ENCODE peak calls at places on chromosomes 3 and 15, in four cellular contexts. One of them, this sample, is unnamed.

GRCh38 chr3:178146406-178146831 is 389.8 kb upstream of the KCNMB2 start:
- DNase-seq in RWPE1: no peak
- DNase-seq in stomach: no peak
- DNase-seq in HFFc6: peak; percentile 16
- DNase-seq in this sample: no peak

GRCh38 chr15:99282129-99282528 is 30.8 kb downstream of the LRRC28 start:
- DNase-seq in RWPE1: no peak
- DNase-seq in HFFc6: no peak
- DNase-seq in stomach: no peak
- DNase-seq in this sample: no peak

GRCh38 chr3:53182759-53183355 is 21.8 kb downstream of the PRKCD start:
- DNase-seq in HFFc6: no peak
- DNase-seq in stomach: no peak
- DNase-seq in RWPE1: no peak
- DNase-seq in this sample: no peak

GRCh38 chr3:148643389-148643840 is 54.3 kb upstream of the AGTR1 start:
- DNase-seq in stomach: no peak
- DNase-seq in RWPE1: no peak
- DNase-seq in HFFc6: peak; percentile 80
- DNase-seq in this sample: peak; percentile 54

GRCh38 chr3:64290161-64290560 is 64.9 kb upstream of the PRICKLE2 start:
- DNase-seq in stomach: no peak
- DNase-seq in RWPE1: no peak
- DNase-seq in HFFc6: no peak
- DNase-seq in this sample: no peak

GRCh38 chr3:30112904-30113484 is 493.4 kb upstream of the TGFBR2 start:
- DNase-seq in stomach: no peak
- DNase-seq in RWPE1: peak; percentile 1
- DNase-seq in HFFc6: peak; percentile 64
- DNase-seq in this sample: peak; percentile 21

GRCh38 chr15:79881254-79881653 is 15.6 kb downstream of the MTHFS start:
- DNase-seq in RWPE1: no peak
- DNase-seq in stomach: no peak
- DNase-seq in HFFc6: no peak
- DNase-seq in this sample: no peak

GRCh38 chr3:99131876-99132275 is 230.4 kb upstream of the DCBLD2 start:
- DNase-seq in RWPE1: peak; percentile 17
- DNase-seq in HFFc6: no peak
- DNase-seq in stomach: no peak
- DNase-seq in this sample: no peak

GRCh38 chr3:15858547-15859506 is 61.0 kb upstream of the ANKRD28 start:
- DNase-seq in RWPE1: peak; percentile 26
- DNase-seq in stomach: peak; percentile 85
- DNase-seq in HFFc6: no peak
- DNase-seq in this sample: no peak

GRCh38 chr15:41006479-41006878 is 53.2 kb downstream of the CHAC1 start:
- DNase-seq in HFFc6: no peak
- DNase-seq in stomach: no peak
- DNase-seq in RWPE1: no peak
- DNase-seq in this sample: no peak

GRCh38 chr15:98954411-98954810 is 53.2 kb downstream of the PGPEP1L start:
- DNase-seq in RWPE1: no peak
- DNase-seq in stomach: no peak
- DNase-seq in HFFc6: peak; percentile 62
- DNase-seq in this sample: peak; percentile 87

GRCh38 chr15:84981711-84982300 is at the start of gene PDE8A:
- DNase-seq in HFFc6: peak; percentile 36
- DNase-seq in RWPE1: peak; percentile 34
- DNase-seq in stomach: peak; percentile 60
- DNase-seq in this sample: no peak

GRCh38 chr3:162586591-162586990 is 1090.0 kb downstream of the OTOL1 start:
- DNase-seq in RWPE1: no peak
- DNase-seq in stomach: no peak
- DNase-seq in HFFc6: no peak
- DNase-seq in this sample: no peak

GRCh38 chr3:4418156-4418555 is 48.9 kb downstream of the SUMF1 start:
- DNase-seq in RWPE1: no peak
- DNase-seq in stomach: no peak
- DNase-seq in HFFc6: no peak
- DNase-seq in this sample: no peak

GRCh38 chr3:194166682-194167479 is 30.9 kb downstream of the HES1 start:
- DNase-seq in RWPE1: no peak
- DNase-seq in HFFc6: no peak
- DNase-seq in stomach: no peak
- DNase-seq in this sample: no peak

GRCh38 chr15:85545185-85545584 is 164.8 kb downstream of the AKAP13 start:
- DNase-seq in RWPE1: no peak
- DNase-seq in stomach: no peak
- DNase-seq in HFFc6: no peak
- DNase-seq in this sample: no peak

GRCh38 chr3:104909188-104909587 is 457.5 kb upstream of the ALCAM start:
- DNase-seq in stomach: no peak
- DNase-seq in HFFc6: peak; percentile 80
- DNase-seq in RWPE1: no peak
- DNase-seq in this sample: peak; percentile 51

GRCh38 chr3:183188895-183189462 is 26.4 kb upstream of the LAMP3 start:
- DNase-seq in HFFc6: no peak
- DNase-seq in stomach: peak; percentile 47
- DNase-seq in RWPE1: no peak
- DNase-seq in this sample: no peak
- TF ChIP-seq CTCF in HFFc6: peak; percentile 67
- TF ChIP-seq CTCF in stomach: no peak
- TF ChIP-seq CTCF in RWPE1: no peak
- TF ChIP-seq CTCF in this sample: peak; percentile 21

DNA sequence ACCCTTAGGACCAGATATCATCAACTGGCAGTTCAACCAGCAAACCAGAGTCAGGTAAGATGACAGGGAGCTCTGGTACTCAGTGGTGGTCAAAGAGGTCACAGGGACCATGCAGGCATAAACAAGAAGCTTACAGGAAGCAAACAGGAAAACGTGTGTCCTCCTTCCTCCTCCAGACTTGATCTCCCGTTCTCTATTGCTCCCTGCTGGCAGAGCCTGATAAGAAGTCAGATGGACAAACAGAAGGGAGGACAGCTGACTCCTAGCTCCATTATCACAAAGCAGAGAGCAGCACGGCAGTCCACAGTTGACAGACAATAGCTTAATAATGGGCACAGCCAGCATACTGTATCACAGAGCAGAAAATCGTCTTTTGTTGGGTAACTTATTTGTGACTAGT is 156.5 kb upstream of the SLC2A2 start:
- DNase-seq in HFFc6: no peak
- DNase-seq in stomach: no peak
- DNase-seq in RWPE1: no peak
- DNase-seq in this sample: no peak
- TF ChIP-seq CTCF in HFFc6: peak; percentile 59
- TF ChIP-seq CTCF in stomach: no peak
- TF ChIP-seq CTCF in RWPE1: no peak
- TF ChIP-seq CTCF in this sample: peak; percentile 37

GRCh38 chr3:124391774-124392173 is 338.5 kb upstream of the UMPS start:
- DNase-seq in HFFc6: no peak
- DNase-seq in stomach: no peak
- DNase-seq in RWPE1: no peak
- DNase-seq in this sample: no peak
- TF ChIP-seq CTCF in HFFc6: peak; percentile 50
- TF ChIP-seq CTCF in stomach: no peak
- TF ChIP-seq CTCF in RWPE1: no peak
- TF ChIP-seq CTCF in this sample: no peak

DNA sequence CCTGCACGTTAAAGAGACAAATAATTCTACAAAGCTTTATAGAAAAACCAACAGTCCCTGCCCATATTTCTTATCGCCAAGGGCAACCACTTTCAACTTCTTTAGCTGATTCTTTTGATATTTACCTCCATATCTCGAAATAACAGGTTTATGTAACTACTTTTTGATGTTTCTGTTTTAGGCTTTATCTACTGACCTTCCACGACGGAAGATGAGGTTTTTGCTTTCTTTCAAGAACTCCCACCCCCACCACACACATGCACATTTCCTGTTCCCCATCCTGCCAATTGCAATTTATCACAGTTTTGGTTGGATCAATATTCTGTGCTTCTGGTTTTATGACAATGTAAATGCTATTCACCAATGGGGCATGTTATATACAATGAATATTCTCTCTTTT is 330.4 kb upstream of the ICE2 start:
- DNase-seq in stomach: no peak
- DNase-seq in RWPE1: no peak
- DNase-seq in HFFc6: no peak
- DNase-seq in this sample: no peak
- TF ChIP-seq CTCF in stomach: no peak
- TF ChIP-seq CTCF in RWPE1: no peak
- TF ChIP-seq CTCF in HFFc6: no peak
- TF ChIP-seq CTCF in this sample: no peak

GRCh38 chr3:155356594-155357370 is 63.3 kb upstream of the STRIT1 start:
- DNase-seq in RWPE1: no peak
- DNase-seq in HFFc6: no peak
- DNase-seq in stomach: no peak
- DNase-seq in this sample: no peak
- TF ChIP-seq CTCF in RWPE1: no peak
- TF ChIP-seq CTCF in HFFc6: peak; percentile 32
- TF ChIP-seq CTCF in stomach: no peak
- TF ChIP-seq CTCF in this sample: no peak

GRCh38 chr15:64334530-64334929 is 21.4 kb downstream of the CSNK1G1 start:
- DNase-seq in HFFc6: no peak
- DNase-seq in stomach: no peak
- DNase-seq in RWPE1: no peak
- DNase-seq in this sample: no peak
- TF ChIP-seq CTCF in HFFc6: no peak
- TF ChIP-seq CTCF in stomach: no peak
- TF ChIP-seq CTCF in RWPE1: no peak
- TF ChIP-seq CTCF in this sample: no peak

GRCh38 chr3:129608936-129609590 is 2.6 kb upstream of the PLXND1 start:
- DNase-seq in HFFc6: no peak
- DNase-seq in RWPE1: no peak
- DNase-seq in stomach: no peak
- DNase-seq in this sample: no peak
- TF ChIP-seq CTCF in HFFc6: no peak
- TF ChIP-seq CTCF in RWPE1: no peak
- TF ChIP-seq CTCF in stomach: no peak
- TF ChIP-seq CTCF in this sample: no peak

GRCh38 chr3:172673210-172673679 is 37.6 kb downstream of the NCEH1 start:
- DNase-seq in RWPE1: peak; percentile 49
- DNase-seq in HFFc6: peak; percentile 82
- DNase-seq in stomach: peak; percentile 73
- DNase-seq in this sample: no peak
- TF ChIP-seq CTCF in RWPE1: peak; percentile 83
- TF ChIP-seq CTCF in HFFc6: peak; percentile 91
- TF ChIP-seq CTCF in stomach: peak; percentile 51
- TF ChIP-seq CTCF in this sample: peak; percentile 65

This sample was measured in AG04449.